ENCODE peak calls at places on chromosome 16, in seven cellular contexts. U, J, A, V, X, N and M are unnamed samples.

GRCh38 chr16:11506816-11507305 is 79.9 kb downstream of the LITAF start:
- DNase-seq in U (no peak), J (no peak), A (no peak), V (no peak), X (no peak), N (no peak), M (no peak)

GRCh38 chr16:89426736-89427525 is 63.4 kb downstream of the ANKRD11 start:
- DNase-seq in U (no peak), J (no peak), A (no peak), V (no peak), X (no peak), N (no peak), M (no peak)

GRCh38 chr16:68744744-68745280 is 7.7 kb downstream of the CDH1 start:
- DNase-seq in U (no peak), J (no peak), A (peak; percentile 84), V (peak; percentile 86), X (no peak), N (no peak), M (no peak)

GRCh38 chr16:70430667-70431536 is 8.0 kb downstream of the ST3GAL2 start:
- DNase-seq in U (no peak), J (no peak), A (no peak), V (peak; percentile 47), X (peak; percentile 49), N (no peak), M (no peak)

GRCh38 chr16:17467923-17468540 is 2.7 kb downstream of the XYLT1 start:
- DNase-seq in U (peak; percentile 82), J (peak; percentile 84), A (peak; percentile 29), V (peak; percentile 80), X (peak; percentile 50), N (peak; percentile 82), M (peak; percentile 74)

GRCh38 chr16:83310816-83311215 is 497.0 kb upstream of the HSBP1 start:
- DNase-seq in U (no peak), J (no peak), A (no peak), V (no peak), X (no peak), N (no peak), M (no peak)

GRCh38 chr16:22763655-22764054 is 50.3 kb upstream of the HS3ST2 start:
- DNase-seq in U (no peak), J (peak; percentile 24), A (no peak), V (no peak), X (no peak), N (peak; percentile 27), M (peak; percentile 81)

GRCh38 chr16:83113317-83113716 is 486.5 kb downstream of the CDH13 start:
- DNase-seq in U (peak; percentile 59), J (no peak), A (peak; percentile 19), V (no peak), X (no peak), N (peak; percentile 35), M (peak; percentile 17)

GRCh38 chr16:31274831-31275816 is 15.3 kb downstream of the ITGAM start:
- DNase-seq in U (no peak), J (no peak), A (no peak), V (no peak), X (no peak), N (no peak), M (no peak)

GRCh38 chr16:88306860-88307545 is 75.8 kb upstream of the ZNF469 start:
- DNase-seq in U (no peak), J (peak; percentile 53), A (no peak), V (no peak), X (no peak), N (no peak), M (no peak)

GRCh38 chr16:12455287-12455798 is 348.3 kb downstream of the CPPED1 start:
- DNase-seq in U (peak; percentile 77), J (no peak), A (peak; percentile 62), V (peak; percentile 59), X (peak; percentile 19), N (peak; percentile 80), M (peak; percentile 67)

GRCh38 chr16:89906141-89907025 is 12.3 kb upstream of the MC1R start:
- DNase-seq in U (no peak), J (no peak), A (no peak), V (no peak), X (no peak), N (no peak), M (no peak)

GRCh38 chr16:11128211-11129123 is 127.5 kb downstream of the SOCS1 start:
- DNase-seq in U (no peak), J (peak; percentile 72), A (no peak), V (no peak), X (no peak), N (no peak), M (no peak)

GRCh38 chr16:72172105-72173034 is at the start of gene PMFBP1:
- DNase-seq in U (no peak), J (no peak), A (peak; percentile 67), V (peak; percentile 18), X (no peak), N (no peak), M (no peak)

GRCh38 chr16:80489173-80489572 is 51.6 kb upstream of the DYNLRB2 start:
- DNase-seq in U (no peak), J (no peak), A (no peak), V (no peak), X (no peak), N (no peak), M (no peak)

GRCh38 chr16:81937305-81938038 is 73.8 kb downstream of the SDR42E1 start:
- DNase-seq in U (no peak), J (no peak), A (no peak), V (no peak), X (no peak), N (no peak), M (no peak)

GRCh38 chr16:31002810-31003209 is 7.6 kb downstream of the STX1B start:
- DNase-seq in U (no peak), J (no peak), A (no peak), V (no peak), X (no peak), N (no peak), M (peak; percentile 67)

GRCh38 chr16:50917941-50918340 is 176.1 kb downstream of the CYLD start:
- DNase-seq in U (no peak), J (no peak), A (no peak), V (no peak), X (no peak), N (no peak), M (no peak)

GRCh38 chr16:89827383-89828198 is 684 bp upstream of the SPIRE2 start:
- DNase-seq in U (peak; percentile 58), J (no peak), A (peak; percentile 85), V (peak; percentile 72), X (no peak), N (peak; percentile 54), M (peak; percentile 27)

GRCh38 chr16:10521681-10522274 is 58.6 kb downstream of the EMP2 start:
- DNase-seq in U (no peak), J (peak; percentile 63), A (peak; percentile 69), V (peak; percentile 70), X (peak; percentile 29), N (peak; percentile 85), M (peak; percentile 53)

GRCh38 chr16:57591086-57591869 is 37.2 kb upstream of the ADGRG1 start:
- DNase-seq in U (peak; percentile 73), J (peak; percentile 64), A (peak; percentile 82), V (peak; percentile 76), X (peak; percentile 51), N (peak; percentile 86), M (peak; percentile 67)

GRCh38 chr16:1983053-1983543 is 895 bp upstream of the GFER start:
- DNase-seq in U (no peak), J (no peak), A (no peak), V (no peak), X (no peak), N (no peak), M (no peak)
- H3K4me3 ChIP-seq in U (peak overlapping the region; percentile 75), J (peak overlapping the region; percentile 57), A (peak overlapping the region; percentile 67), V (peak overlapping the region; percentile 90), X (peak overlapping the region; percentile 71), N (peak overlapping the region; percentile 80), M (peak overlapping the region; percentile 60)

GRCh38 chr16:54633943-54634362 is 296.7 kb upstream of the IRX5 start:
- DNase-seq in U (no peak), J (no peak), A (peak; percentile 51), V (no peak), X (no peak), N (peak; percentile 44), M (peak; percentile 47)
- TF ChIP-seq CTCF in U (peak; percentile 50), J (no peak), A (peak; percentile 32), V (no peak), X (no peak), N (peak; percentile 50), M (peak; percentile 60)

DNA sequence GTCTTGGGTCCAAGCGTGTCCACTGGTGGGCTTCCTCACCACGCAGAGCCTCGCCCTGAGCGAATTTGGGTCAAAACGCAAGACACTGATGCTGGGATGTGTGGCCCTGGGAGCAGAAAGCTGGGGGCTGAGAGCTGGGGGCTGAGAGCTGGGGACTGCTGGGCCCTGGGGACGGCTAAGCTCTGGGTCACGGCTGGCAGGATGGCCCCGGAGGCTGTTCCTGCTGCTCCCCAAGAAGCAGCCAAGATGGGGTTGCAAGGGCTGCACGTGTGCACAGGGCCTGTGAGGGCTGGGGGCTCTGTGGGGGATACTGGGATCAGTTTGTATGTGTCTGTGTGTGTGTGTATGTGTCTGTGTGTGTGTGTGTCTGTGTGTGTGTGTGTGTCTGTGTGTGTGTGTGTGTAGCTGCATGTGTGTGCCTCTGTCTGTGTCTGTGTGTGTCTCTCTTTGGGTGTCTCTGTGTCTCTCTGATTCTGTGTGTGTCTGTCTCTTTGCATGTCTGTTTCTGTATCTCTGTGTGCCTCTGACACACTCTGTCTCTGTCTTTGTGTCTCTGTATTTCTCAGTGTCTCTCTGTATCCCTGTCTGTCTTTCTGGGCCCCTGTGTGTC is 38.2 kb upstream of the CIBAR2 start:
- DNase-seq in U (no peak), J (no peak), A (no peak), V (no peak), X (no peak), N (no peak), M (no peak)
- H3K27ac ChIP-seq in U (no peak overlapping the region), J (no peak overlapping the region), A (no peak overlapping the region), V (peak overlapping the region; percentile 68), X (no peak overlapping the region), N (no peak overlapping the region), M (no peak overlapping the region)

GRCh38 chr16:73233423-73233762 is 185.5 kb upstream of the ZFHX3 start:
- DNase-seq in U (no peak), J (no peak), A (no peak), V (no peak), X (no peak), N (no peak), M (no peak)
- H3K4me3 ChIP-seq in U (peak overlapping the region; percentile 45), J (peak overlapping the region; percentile 10), A (peak overlapping the region; percentile 40), V (no peak overlapping the region), X (no peak overlapping the region), N (no peak overlapping the region), M (no peak overlapping the region)

DNA sequence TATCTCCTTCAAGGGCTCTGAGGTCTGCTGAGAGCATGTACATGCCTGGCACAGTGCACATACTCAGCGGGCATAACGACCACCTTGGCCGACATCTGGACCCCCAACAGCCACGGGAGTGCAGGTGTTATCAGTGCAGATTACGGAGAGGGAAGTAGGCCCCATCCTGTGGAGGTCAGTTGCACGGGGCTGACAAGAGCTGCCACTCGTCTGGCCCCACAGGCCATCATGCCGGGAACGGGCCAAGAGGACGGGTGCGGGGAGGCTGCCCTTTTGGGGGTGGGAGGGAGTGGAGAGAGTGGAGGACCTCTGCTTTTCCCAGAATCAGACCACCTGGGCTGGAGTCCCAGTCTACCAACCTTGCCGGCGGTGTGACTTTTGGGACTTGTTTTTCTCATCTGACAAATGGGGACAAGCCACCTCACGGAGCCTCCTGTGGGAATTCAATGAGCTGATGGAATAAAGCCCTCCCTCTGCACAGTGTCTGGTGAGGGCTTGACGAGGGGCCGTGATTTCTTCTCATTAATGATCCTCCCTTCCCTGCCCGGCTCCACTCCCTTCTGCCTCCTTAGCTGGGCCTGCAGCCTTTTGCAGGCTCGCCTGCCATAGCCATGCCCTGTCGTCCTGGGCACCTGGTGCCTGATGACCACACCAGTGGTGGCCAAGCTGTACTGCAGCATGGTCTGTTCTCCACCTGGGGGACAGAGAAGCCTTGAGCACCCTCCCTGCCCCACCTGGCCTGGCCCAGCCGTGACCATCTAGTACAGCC is 4.6 kb downstream of the PRSS33 start:
- DNase-seq in U (no peak), J (no peak), A (no peak), V (peak; percentile 4), X (no peak), N (no peak), M (no peak)
- TF ChIP-seq CTCF in U (no peak), J (no peak), A (no peak), V (no peak), X (no peak), N (no peak), M (peak; percentile 29)